ENCODE peak calls at places on chromosomes 6 and 20, in five cellular contexts. F is Calu3; P is tibial artery; R is CD8-positive, alpha-beta T cell; B is MCF 10A. M is an unnamed sample.

GRCh38 chr6:101386982-101387381 is 6.5 kb upstream of the GRIK2 start:
- DNase-seq in F (no peak), P (no peak), R (no peak), B (peak), M (no peak)

GRCh38 chr6:144411506-144412165 is 126.5 kb downstream of the UTRN start:
- DNase-seq in F (no peak), P (no peak), R (no peak), B (no peak), M (no peak)

GRCh38 chr6:170454512-170455285 is 98.4 kb downstream of the PSMB1 start:
- DNase-seq in F (no peak), P (no peak), R (no peak), B (no peak), M (no peak)

GRCh38 chr6:31168606-31169005 is 1.9 kb downstream of the POU5F1 start:
- DNase-seq in F (no peak), P (no peak), R (no peak), B (no peak), M (no peak)

GRCh38 chr20:47127986-47128385 is 228.5 kb downstream of the ZMYND8 start:
- DNase-seq in F (no peak), P (no peak), R (no peak), B (no peak), M (no peak)

GRCh38 chr6:37783025-37783825 is 36.3 kb upstream of the ZFAND3 start:
- DNase-seq in F (no peak), P (no peak), R (no peak), B (no peak), M (peak)

GRCh38 chr6:21396313-21396712 is 197.2 kb upstream of the SOX4 start:
- DNase-seq in F (no peak), P (no peak), R (no peak), B (peak), M (no peak)

GRCh38 chr6:86856937-86857563 is 80.3 kb upstream of the HTR1E start:
- DNase-seq in F (peak), P (no peak), R (no peak), B (peak), M (peak)

GRCh38 chr6:140445474-140446004 is 1071.1 kb upstream of the CITED2 start:
- DNase-seq in F (no peak), P (no peak), R (no peak), B (peak), M (no peak)

GRCh38 chr6:141685416-141685815 is 447.3 kb upstream of the GJE1 start:
- DNase-seq in F (no peak), P (no peak), R (no peak), B (no peak), M (no peak)

GRCh38 chr20:47655635-47656034 is 129.6 kb downstream of the SULF2 start:
- DNase-seq in F (no peak), P (no peak), R (no peak), B (no peak), M (no peak)

GRCh38 chr6:151835396-151835795 is 27.9 kb downstream of the ESR1 start:
- DNase-seq in F (no peak), P (no peak), R (no peak), B (no peak), M (no peak)

GRCh38 chr6:56292505-56293181 is 45.3 kb upstream of the COL21A1 start:
- DNase-seq in F (peak), P (no peak), R (no peak), B (peak), M (peak)

GRCh38 chr6:165665384-165665672 is 2.3 kb upstream of the PDE10A start:
- DNase-seq in F (no peak), P (no peak), R (no peak), B (no peak), M (no peak)

GRCh38 chr6:4466769-4467480 is 309.3 kb upstream of the CDYL start:
- DNase-seq in F (no peak), P (no peak), R (no peak), B (peak), M (no peak)

GRCh38 chr20:20213722-20214121 is 154.2 kb upstream of the INSM1 start:
- DNase-seq in F (no peak), P (no peak), R (no peak), B (no peak), M (no peak)

GRCh38 chr6:80637312-80637711 is 530.8 kb downstream of the BCKDHB start:
- DNase-seq in F (no peak), P (no peak), R (no peak), B (no peak), M (no peak)

GRCh38 chr20:17648782-17649730 is 33.0 kb downstream of the RRBP1 start:
- DNase-seq in F (peak), P (peak), R (peak), B (no peak), M (peak)

GRCh38 chr6:142694054-142694453 is 250.9 kb downstream of the HIVEP2 start:
- DNase-seq in F (no peak), P (no peak), R (no peak), B (no peak), M (no peak)

GRCh38 chr20:13659288-13659687 is 20.6 kb upstream of the TASP1 start:
- DNase-seq in F (no peak), P (no peak), R (no peak), B (no peak), M (peak)

GRCh38 chr6:2961971-2962370 is 9.4 kb downstream of the SERPINB6 start:
- DNase-seq in F (peak), P (no peak), R (no peak), B (no peak), M (no peak)

GRCh38 chr6:41675176-41675767 is 37.0 kb downstream of the MDFI start:
- DNase-seq in F (no peak), P (peak), R (no peak), B (no peak), M (no peak)

GRCh38 chr6:1027109-1027794 is 284.6 kb upstream of the FOXQ1 start:
- DNase-seq in F (no peak), P (no peak), R (no peak), B (peak), M (no peak)

GRCh38 chr6:157614026-157614484 is 209.0 kb upstream of the SNX9 start:
- DNase-seq in F (peak), P (peak), R (no peak), B (no peak), M (no peak)
- TF ChIP-seq CTCF in F (no peak), P (no peak), R (no peak), B (peak), M (peak)

DNA sequence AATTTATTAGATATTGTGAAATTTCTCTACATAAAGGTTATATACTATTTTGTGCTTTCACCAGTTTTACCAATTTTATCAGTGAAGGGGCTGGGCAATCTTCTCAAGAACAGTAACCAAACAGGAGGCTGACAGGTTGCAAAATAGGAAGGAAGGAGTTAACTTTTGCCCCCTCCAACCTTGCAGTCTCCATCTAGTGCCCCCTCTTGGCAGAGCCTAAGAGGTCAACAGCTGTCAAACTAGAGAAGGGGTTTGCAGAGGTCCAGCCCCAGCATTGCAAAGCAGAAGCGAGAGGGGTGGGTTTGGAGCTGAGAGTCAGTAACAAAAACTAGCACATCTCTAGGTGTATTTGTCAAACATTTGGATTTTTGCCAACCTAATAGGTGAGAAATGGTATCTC is 391.0 kb downstream of the CDC5L start:
- DNase-seq in F (no peak), P (no peak), R (no peak), B (no peak), M (no peak)
- TF ChIP-seq CTCF in F (no peak), P (no peak), R (no peak), B (no peak), M (no peak)

DNA sequence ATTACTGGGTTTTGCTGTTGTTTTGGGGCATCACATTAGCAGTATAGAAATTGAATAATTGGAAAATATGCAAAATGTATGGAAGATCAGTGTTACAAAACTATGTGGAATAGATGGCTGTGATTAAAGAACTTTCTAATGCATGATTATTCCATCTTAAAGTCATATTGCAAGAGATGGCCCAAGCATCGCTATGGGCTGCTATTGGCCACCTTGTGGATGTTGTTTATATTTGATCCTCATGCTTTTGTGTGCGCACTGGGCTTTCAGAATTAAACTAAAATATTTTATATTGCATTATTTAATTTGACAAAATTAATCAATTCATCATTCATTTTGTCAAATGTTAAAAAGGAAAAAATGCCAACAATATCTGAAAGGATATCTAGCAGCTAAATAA is 16.1 kb upstream of the HMGN3 start:
- DNase-seq in F (no peak), P (no peak), R (no peak), B (no peak), M (no peak)
- TF ChIP-seq CTCF in F (no peak), P (no peak), R (no peak), B (no peak), M (no peak)

DNA sequence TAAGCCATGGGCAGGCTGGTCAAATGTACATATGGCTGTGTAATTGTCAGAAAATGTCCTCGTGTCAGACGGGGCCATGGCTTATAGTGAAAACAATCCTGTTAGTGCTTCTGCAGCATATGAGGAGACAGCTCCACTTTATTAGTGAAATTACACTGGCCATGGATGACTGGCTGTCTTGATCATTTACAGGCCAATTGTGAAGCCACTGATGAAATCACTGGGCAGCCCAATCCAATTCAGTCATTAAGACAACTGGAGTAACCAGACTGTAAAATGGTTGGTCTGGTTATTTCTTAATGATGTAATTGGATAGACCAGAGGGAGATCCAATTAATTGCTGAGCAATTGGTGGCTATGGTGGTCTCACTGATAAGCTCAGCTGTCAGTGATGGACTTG is 749.5 kb downstream of the KIF16B start:
- DNase-seq in F (no peak), P (no peak), R (no peak), B (no peak), M (no peak)
- TF ChIP-seq CTCF in F (no peak), P (no peak), R (no peak), B (no peak), M (no peak)

GRCh38 chr6:162416845-162417537 is 310.6 kb downstream of the PRKN start:
- DNase-seq in F (no peak), P (no peak), R (no peak), B (no peak), M (no peak)
- TF ChIP-seq CTCF in F (no peak), P (no peak), R (no peak), B (no peak), M (no peak)

DNA sequence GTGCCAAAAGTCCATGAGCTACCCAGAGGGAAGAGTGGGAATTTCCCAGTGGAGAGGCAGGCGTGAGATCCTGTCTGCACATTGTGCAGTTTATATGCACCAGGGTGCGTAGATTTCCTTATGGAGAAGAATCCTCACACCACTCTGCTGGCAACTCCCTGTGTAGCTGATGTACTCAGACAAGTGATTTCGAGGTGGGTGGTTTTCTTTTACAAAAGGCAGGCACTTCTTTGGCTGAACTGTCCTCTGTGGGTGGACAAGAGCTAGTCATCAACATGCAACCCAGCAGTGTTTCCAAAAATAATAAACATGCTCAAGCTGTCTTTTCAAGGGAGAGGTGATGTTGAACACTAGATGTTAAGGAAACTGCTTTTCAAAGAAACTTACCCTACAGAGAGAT is 121.7 kb upstream of the NXT1 start:
- DNase-seq in F (no peak), P (no peak), R (no peak), B (peak), M (no peak)
- TF ChIP-seq CTCF in F (no peak), P (no peak), R (no peak), B (no peak), M (no peak)

GRCh38 chr6:138275976-138276375 is 57.7 kb upstream of the PBOV1 start:
- DNase-seq in F (no peak), P (no peak), R (no peak), B (no peak), M (no peak)

GRCh38 chr6:138272543-138273305 is 54.4 kb upstream of the PBOV1 start:
- DNase-seq in F (no peak), P (no peak), R (no peak), B (peak), M (no peak)

GRCh38 chr6:138277835-138278234 is 59.5 kb upstream of the PBOV1 start:
- DNase-seq in F (no peak), P (no peak), R (no peak), B (no peak), M (no peak)

DNA sequence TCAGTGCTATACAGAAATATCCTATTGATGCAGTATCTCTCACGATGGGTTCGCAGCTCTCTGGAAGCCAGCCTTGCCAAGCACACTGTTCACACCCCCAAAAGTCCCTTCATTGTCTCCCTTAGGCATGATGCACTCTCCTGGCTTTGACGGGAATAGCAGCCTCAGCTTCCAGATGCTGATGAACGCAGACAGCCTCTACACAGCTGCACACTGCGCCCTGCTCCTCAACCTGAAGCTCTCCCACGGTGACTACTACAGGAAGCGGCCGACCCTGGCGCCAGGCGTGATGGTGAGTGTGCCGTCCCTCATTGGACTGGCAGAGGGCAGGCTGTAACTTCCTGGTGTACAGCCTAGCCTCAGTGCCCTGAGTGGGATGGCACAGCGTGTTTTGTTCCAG is 60.0 kb upstream of the PBOV1 start:
- DNase-seq in F (no peak), P (no peak), R (no peak), B (peak), M (no peak)
- TF ChIP-seq CTCF in F (no peak), P (no peak), R (no peak), B (no peak), M (no peak)

GRCh38 chr6:44248579-44248978 is 1.7 kb downstream of the HSP90AB1 start:
- DNase-seq in F (no peak), P (no peak), R (no peak), B (no peak), M (no peak)

GRCh38 chr6:44246663-44247337 is at the start of gene HSP90AB1:
- DNase-seq in F (peak), P (peak), R (peak), B (peak), M (peak)

GRCh38 chr6:44247338-44248302 is 719 bp downstream of the HSP90AB1 start:
- DNase-seq in F (peak), P (peak), R (peak), B (peak), M (no peak)

GRCh38 chr6:44245391-44245911 is 1.4 kb upstream of the HSP90AB1 start:
- DNase-seq in F (no peak), P (no peak), R (no peak), B (no peak), M (no peak)

GRCh38 chr6:44245912-44246662 is 814 bp upstream of the HSP90AB1 start:
- DNase-seq in F (peak), P (peak), R (peak), B (peak), M (peak)
- TF ChIP-seq CTCF in F (peak), P (no peak), R (no peak), B (no peak), M (peak)